ENCODE peak calls at places on chromosomes 5 and 9, in six cellular contexts. L is stimulated activated CD8-positive, alpha-beta memory T cell treated with anti-CD3 and anti-CD28 coated beads, Interleukin-15, amount 100 ng/mL, for 4 hours; M is GM04504; P is activated T-helper 9 cell treated with anti-CD3 and anti-CD28 coated beads, Interleukin-2, amount 50 U/mL, for 16 hours; Q is GM18507; O is CD8-positive, alpha-beta T cell. X is an unnamed sample.
A peak's percentile ranks its signal among the peaks of the same experiment; 100 is the strongest.

GRCh38 chr9:130672933-130673615 is 8.7 kb downstream of the PRDM12 start:
- DNase-seq in P (no peak), M (no peak), Q (no peak), O (no peak), L (no peak), X (no peak)

GRCh38 chr9:115913666-115914065 is 239.9 kb upstream of the PAPPA start:
- DNase-seq in Q (no peak), M (no peak), P (no peak), L (no peak), O (no peak), X (no peak)

GRCh38 chr5:1543398-1544293 is 19.9 kb upstream of the LPCAT1 start:
- DNase-seq in Q (no peak), O (peak; percentile 19), L (no peak), P (no peak), M (no peak), X (no peak)

GRCh38 chr5:122403965-122404364 is 91.9 kb downstream of the SNCAIP start:
- DNase-seq in M (no peak), L (no peak), P (no peak), Q (no peak), O (no peak), X (no peak)

GRCh38 chr9:69671291-69671903 is 774 bp downstream of the APBA1 start:
- DNase-seq in Q (no peak), L (no peak), O (no peak), P (no peak), M (no peak), X (no peak)

GRCh38 chr9:93451762-93452709 is 551 bp downstream of the FAM120A start:
- DNase-seq in M (no peak), L (peak; percentile 18), P (peak; percentile 31), O (peak; percentile 73), Q (no peak), X (no peak)

GRCh38 chr5:72125271-72125670 is 18.0 kb downstream of the MAP1B start:
- DNase-seq in Q (no peak), M (no peak), L (no peak), O (no peak), P (no peak), X (no peak)

GRCh38 chr9:108156270-108156998 is 666.9 kb upstream of the KLF4 start:
- DNase-seq in O (no peak), Q (no peak), L (no peak), M (no peak), P (no peak), X (no peak)

GRCh38 chr9:130682490-130683121 is 11.0 kb upstream of the EXOSC2 start:
- DNase-seq in O (peak; percentile 66), L (peak; percentile 18), P (peak; percentile 38), Q (no peak), M (peak; percentile 39), X (no peak)

GRCh38 chr9:88826651-88827245 is 164.5 kb upstream of the S1PR3 start:
- DNase-seq in O (no peak), L (no peak), M (no peak), P (no peak), Q (no peak), X (no peak)

GRCh38 chr5:94243612-94244011 is 374.8 kb downstream of the KIAA0825 start:
- DNase-seq in Q (no peak), M (peak; percentile 55), L (no peak), O (no peak), P (no peak), X (no peak)

GRCh38 chr9:37776328-37776727 is 8.5 kb downstream of the EXOSC3 start:
- DNase-seq in P (no peak), L (no peak), M (no peak), Q (no peak), O (no peak), X (no peak)

GRCh38 chr5:61409568-61409967 is 77.5 kb downstream of the ZSWIM6 start:
- DNase-seq in L (no peak), P (no peak), M (peak; percentile 80), Q (no peak), O (no peak), X (no peak)

GRCh38 chr9:18675973-18676372 is 202.0 kb downstream of the ADAMTSL1 start:
- DNase-seq in L (no peak), M (no peak), Q (no peak), O (no peak), P (no peak), X (no peak)

GRCh38 chr5:93941897-93942296 is 200.5 kb upstream of the POU5F2 start:
- DNase-seq in M (no peak), Q (no peak), O (no peak), P (no peak), L (no peak), X (no peak)

GRCh38 chr5:136174021-136174659 is 18.8 kb downstream of the SMIM32 start:
- DNase-seq in Q (peak; percentile 30), M (peak; percentile 28), L (no peak), O (no peak), P (no peak), X (no peak)

GRCh38 chr5:40734986-40735385 is 20.8 kb downstream of the TTC33 start:
- DNase-seq in O (no peak), L (no peak), M (no peak), P (no peak), Q (no peak), X (no peak)

GRCh38 chr5:83011990-83012389 is 65.2 kb downstream of the TMEM167A start:
- DNase-seq in O (no peak), P (no peak), Q (no peak), M (no peak), L (no peak), X (no peak)

GRCh38 chr5:134964359-134965270 is 3.1 kb upstream of the CATSPER3 start:
- DNase-seq in O (no peak), P (no peak), Q (no peak), L (no peak), M (no peak), X (no peak)

GRCh38 chr9:63817622-63818518 is 1467.1 kb downstream of the FOXD4L5 start:
- DNase-seq in L (peak; percentile 53), O (peak; percentile 84), P (peak; percentile 42), Q (peak; percentile 17), M (no peak), X (no peak)

GRCh38 chr9:135098400-135099105 is 11.1 kb downstream of the OLFM1 start:
- DNase-seq in O (no peak), M (no peak), P (no peak), L (no peak), Q (no peak), X (no peak)

GRCh38 chr5:111227226-111227782 is 3.1 kb downstream of the CAMK4 start:
- DNase-seq in L (no peak), Q (no peak), O (no peak), M (no peak), P (no peak), X (no peak)

GRCh38 chr5:125409496-125410351 is 663.3 kb upstream of the ZNF608 start:
- DNase-seq in L (no peak), M (no peak), O (no peak), Q (no peak), P (no peak), X (no peak)

GRCh38 chr5:96026334-96027065 is 64.8 kb upstream of the ELL2 start:
- DNase-seq in Q (no peak), O (no peak), M (peak; percentile 85), L (no peak), P (no peak), X (no peak)

GRCh38 chr5:82107277-82107676 is 135.5 kb downstream of the ATG10 start:
- DNase-seq in O (no peak), M (peak; percentile 1), L (no peak), Q (no peak), P (no peak), X (no peak)

GRCh38 chr5:113268232-113268631 is 166.6 kb downstream of the TSSK1B start:
- DNase-seq in Q (no peak), P (no peak), O (no peak), M (no peak), L (no peak), X (no peak)

GRCh38 chr5:64665243-64665642 is 25.1 kb upstream of the SHISAL2B start:
- DNase-seq in Q (no peak), L (no peak), P (no peak), O (no peak), M (no peak), X (no peak)

GRCh38 chr5:143652104-143652700 is 159.8 kb upstream of the HMHB1 start:
- DNase-seq in Q (no peak), O (no peak), L (no peak), M (no peak), P (no peak), X (no peak)

GRCh38 chr5:108556414-108556813 is 174.5 kb upstream of the FBXL17 start:
- DNase-seq in M (no peak), L (no peak), Q (no peak), O (no peak), P (no peak), X (no peak)

X was measured in cortex of kidney.